ENCODE peak calls at places on chromosome 7, in four cellular contexts. U is cardiac septum, F is iPS-NIHi11, T is hypothalamus. J is an unnamed sample.

GRCh38 chr7:157429680-157430224 is 92.9 kb downstream of the DNAJB6 start:
- DNase-seq in U (peak; percentile 47), F (no peak), T (no peak), J (no peak)

GRCh38 chr7:77328669-77329068 is 87.5 kb downstream of the GSAP start:
- DNase-seq in U (no peak), F (no peak), T (no peak), J (no peak)

GRCh38 chr7:77403957-77404356 is 12.2 kb downstream of the GSAP start:
- DNase-seq in U (no peak), F (no peak), T (no peak), J (no peak)

GRCh38 chr7:28957064-28957821 is 887 bp downstream of the TRIL start:
- DNase-seq in U (no peak), F (peak; percentile 43), T (no peak), J (peak; percentile 79)

GRCh38 chr7:140360697-140361229 is 37.6 kb downstream of the SLC37A3 start:
- DNase-seq in U (no peak), F (no peak), T (no peak), J (no peak)

GRCh38 chr7:96855691-96856090 is 146.0 kb upstream of the SEM1 start:
- DNase-seq in U (no peak), F (no peak), T (no peak), J (no peak)

GRCh38 chr7:73738220-73738611 is 386 bp downstream of the ABHD11 start:
- DNase-seq in U (no peak), F (peak; percentile 83), T (no peak), J (peak; percentile 97)

GRCh38 chr7:117072620-117073118 is 119.4 kb downstream of the ST7 start:
- DNase-seq in U (no peak), F (no peak), T (peak; percentile 15), J (no peak)

GRCh38 chr7:108311446-108312168 is 144.6 kb downstream of the NRCAM start:
- DNase-seq in U (no peak), F (no peak), T (no peak), J (no peak)

GRCh38 chr7:19561121-19561805 is 147.6 kb downstream of the POLR1F start:
- DNase-seq in U (no peak), F (no peak), T (no peak), J (no peak)

GRCh38 chr7:92790987-92791386 is 45.4 kb downstream of the CDK6 start:
- DNase-seq in U (no peak), F (no peak), T (no peak), J (no peak)

GRCh38 chr7:27302590-27302989 is 60.0 kb downstream of the EVX1 start:
- DNase-seq in U (no peak), F (no peak), T (no peak), J (no peak)

GRCh38 chr7:31603076-31603475 is 83.9 kb upstream of the PPP1R17 start:
- DNase-seq in U (no peak), F (no peak), T (no peak), J (no peak)

GRCh38 chr7:120395526-120396019 is 122.6 kb downstream of the KCND2 start:
- DNase-seq in U (no peak), F (no peak), T (no peak), J (no peak)

GRCh38 chr7:114988755-114989154 is 66.9 kb downstream of the MDFIC start:
- DNase-seq in U (peak; percentile 81), F (no peak), T (no peak), J (no peak)

GRCh38 chr7:84675633-84676034 is 481.0 kb upstream of the SEMA3A start:
- DNase-seq in U (no peak), F (no peak), T (no peak), J (no peak)

GRCh38 chr7:45921699-45922519 is 837 bp upstream of the IGFBP3 start:
- DNase-seq in U (no peak), F (peak; percentile 54), T (no peak), J (peak; percentile 71)

GRCh38 chr7:11212080-11212711 is 238.5 kb downstream of the PHF14 start:
- DNase-seq in U (no peak), F (peak; percentile 73), T (peak; percentile 20), J (peak; percentile 43)

GRCh38 chr7:29989257-29989995 is at the start of gene SCRN1:
- DNase-seq in U (no peak), F (peak; percentile 89), T (peak; percentile 63), J (peak; percentile 93)

GRCh38 chr7:147014596-147014995 is 898.0 kb downstream of the CNTNAP2 start:
- DNase-seq in U (no peak), F (no peak), T (no peak), J (no peak)

GRCh38 chr7:27150568-27151340 is 1.6 kb downstream of the HOXA3 start:
- DNase-seq in U (peak; percentile 82), F (peak; percentile 92), T (no peak), J (peak; percentile 97)

GRCh38 chr7:2040893-2041270 is 191.9 kb downstream of the MAD1L1 start:
- DNase-seq in U (no peak), F (no peak), T (no peak), J (no peak)

GRCh38 chr7:14021069-14021468 is 31.6 kb upstream of the ETV1 start:
- DNase-seq in U (no peak), F (no peak), T (no peak), J (no peak)

GRCh38 chr7:128838981-128839731 is 8.9 kb downstream of the FLNC start:
- DNase-seq in U (no peak), F (no peak), T (no peak), J (peak; percentile 51)

J was measured in H7.